ENCODE peak calls at places on chromosomes 12 and 14, in seven cellular contexts. One of them, this sample, is unnamed.

GRCh38 chr14:75232597-75232996 is 46.0 kb upstream of the FOS start:
- DNase-seq in GM12878: no peak
- DNase-seq in HepG2: no peak
- DNase-seq in HCT116: no peak
- DNase-seq in H1: no peak
- DNase-seq in SK-N-SH: no peak
- DNase-seq in K562: no peak
- DNase-seq in this sample: no peak

GRCh38 chr12:6996040-6996441 is 22.2 kb downstream of the LPCAT3 start:
- DNase-seq in GM12878: no peak
- DNase-seq in HepG2: peak; percentile 63
- DNase-seq in HCT116: peak; percentile 23
- DNase-seq in H1: no peak
- DNase-seq in SK-N-SH: no peak
- DNase-seq in K562: peak; percentile 44
- DNase-seq in this sample: no peak

GRCh38 chr12:43180242-43180641 is 371.8 kb downstream of the ADAMTS20 start:
- DNase-seq in GM12878: no peak
- DNase-seq in HepG2: no peak
- DNase-seq in HCT116: no peak
- DNase-seq in H1: no peak
- DNase-seq in SK-N-SH: peak; percentile 21
- DNase-seq in K562: no peak
- DNase-seq in this sample: no peak

GRCh38 chr14:99221445-99221844 is 50.6 kb downstream of the BCL11B start:
- DNase-seq in GM12878: no peak
- DNase-seq in HepG2: no peak
- DNase-seq in HCT116: no peak
- DNase-seq in H1: no peak
- DNase-seq in SK-N-SH: no peak
- DNase-seq in K562: no peak
- DNase-seq in this sample: no peak

GRCh38 chr12:130026608-130027176 is 122.9 kb upstream of the TMEM132D start:
- DNase-seq in GM12878: no peak
- DNase-seq in HepG2: peak; percentile 21
- DNase-seq in HCT116: no peak
- DNase-seq in H1: no peak
- DNase-seq in SK-N-SH: peak; percentile 67
- DNase-seq in K562: peak; percentile 41
- DNase-seq in this sample: peak; percentile 69

GRCh38 chr14:58628381-58628780 is 9.4 kb upstream of the DACT1 start:
- DNase-seq in GM12878: no peak
- DNase-seq in HepG2: no peak
- DNase-seq in HCT116: no peak
- DNase-seq in H1: no peak
- DNase-seq in SK-N-SH: no peak
- DNase-seq in K562: no peak
- DNase-seq in this sample: no peak

GRCh38 chr14:60161176-60162107 is 3.8 kb downstream of the DHRS7 start:
- DNase-seq in GM12878: no peak
- DNase-seq in HepG2: peak; percentile 38
- DNase-seq in HCT116: no peak
- DNase-seq in H1: no peak
- DNase-seq in SK-N-SH: no peak
- DNase-seq in K562: no peak
- DNase-seq in this sample: no peak

GRCh38 chr12:90084018-90084417 is 375.4 kb upstream of the ATP2B1 start:
- DNase-seq in GM12878: no peak
- DNase-seq in HepG2: no peak
- DNase-seq in HCT116: no peak
- DNase-seq in H1: no peak
- DNase-seq in SK-N-SH: no peak
- DNase-seq in K562: no peak
- DNase-seq in this sample: no peak

GRCh38 chr14:61288720-61289119 is 7.6 kb upstream of the TMEM30B start:
- DNase-seq in GM12878: no peak
- DNase-seq in HepG2: no peak
- DNase-seq in HCT116: no peak
- DNase-seq in H1: no peak
- DNase-seq in SK-N-SH: no peak
- DNase-seq in K562: no peak
- DNase-seq in this sample: no peak
- TF ChIP-seq JUND in GM12878: no peak
- TF ChIP-seq JUND in HepG2: no peak
- TF ChIP-seq JUND in HCT116: no peak
- TF ChIP-seq JUND in H1: no peak
- TF ChIP-seq JUND in SK-N-SH: no peak
- TF ChIP-seq JUND in K562: no peak
- TF ChIP-seq JUND in this sample: no peak

DNA sequence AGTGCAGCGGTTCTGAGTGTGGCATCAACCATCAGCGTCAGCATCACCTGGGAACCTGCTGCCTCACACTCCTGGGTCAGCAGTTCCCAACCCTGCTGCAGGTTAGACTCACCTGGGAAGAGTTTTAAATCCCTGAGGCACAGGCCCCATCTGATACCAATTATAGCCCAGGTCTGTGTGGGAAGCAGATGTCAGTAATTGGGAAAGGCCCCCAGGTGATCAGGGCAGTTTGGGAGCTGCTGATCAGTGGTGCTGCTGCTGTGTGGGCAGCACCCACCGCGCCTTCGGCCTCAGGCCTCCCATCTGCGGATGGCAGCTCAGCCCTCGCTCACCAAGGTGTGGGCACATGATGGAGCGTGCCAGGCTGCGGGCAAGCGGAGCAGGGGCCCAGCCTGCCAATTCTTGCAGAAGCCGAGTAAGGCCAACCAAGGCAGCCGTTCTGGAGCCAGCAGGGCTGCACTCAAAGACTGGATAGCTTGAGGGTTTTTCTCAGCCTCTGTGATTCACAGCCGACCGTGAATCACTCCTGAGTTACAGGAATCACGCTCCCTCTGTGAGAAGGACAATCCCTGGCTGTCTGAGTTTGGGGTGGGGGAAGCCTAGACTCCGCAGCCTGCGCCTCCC is 155.6 kb upstream of the SFSWAP start:
- DNase-seq in GM12878: no peak
- DNase-seq in HepG2: no peak
- DNase-seq in HCT116: no peak
- DNase-seq in H1: no peak
- DNase-seq in SK-N-SH: peak; percentile 61
- DNase-seq in K562: no peak
- DNase-seq in this sample: no peak
- TF ChIP-seq JUND in GM12878: no peak
- TF ChIP-seq JUND in HepG2: no peak
- TF ChIP-seq JUND in HCT116: no peak
- TF ChIP-seq JUND in H1: no peak
- TF ChIP-seq JUND in SK-N-SH: no peak
- TF ChIP-seq JUND in K562: no peak
- TF ChIP-seq JUND in this sample: no peak

GRCh38 chr12:40017488-40017887 is 88.4 kb downstream of the SLC2A13 start:
- DNase-seq in GM12878: no peak
- DNase-seq in HepG2: no peak
- DNase-seq in HCT116: no peak
- DNase-seq in H1: no peak
- DNase-seq in SK-N-SH: no peak
- DNase-seq in K562: no peak
- DNase-seq in this sample: no peak
- TF ChIP-seq JUND in GM12878: no peak
- TF ChIP-seq JUND in HepG2: no peak
- TF ChIP-seq JUND in HCT116: no peak
- TF ChIP-seq JUND in H1: no peak
- TF ChIP-seq JUND in SK-N-SH: no peak
- TF ChIP-seq JUND in K562: no peak
- TF ChIP-seq JUND in this sample: no peak

DNA sequence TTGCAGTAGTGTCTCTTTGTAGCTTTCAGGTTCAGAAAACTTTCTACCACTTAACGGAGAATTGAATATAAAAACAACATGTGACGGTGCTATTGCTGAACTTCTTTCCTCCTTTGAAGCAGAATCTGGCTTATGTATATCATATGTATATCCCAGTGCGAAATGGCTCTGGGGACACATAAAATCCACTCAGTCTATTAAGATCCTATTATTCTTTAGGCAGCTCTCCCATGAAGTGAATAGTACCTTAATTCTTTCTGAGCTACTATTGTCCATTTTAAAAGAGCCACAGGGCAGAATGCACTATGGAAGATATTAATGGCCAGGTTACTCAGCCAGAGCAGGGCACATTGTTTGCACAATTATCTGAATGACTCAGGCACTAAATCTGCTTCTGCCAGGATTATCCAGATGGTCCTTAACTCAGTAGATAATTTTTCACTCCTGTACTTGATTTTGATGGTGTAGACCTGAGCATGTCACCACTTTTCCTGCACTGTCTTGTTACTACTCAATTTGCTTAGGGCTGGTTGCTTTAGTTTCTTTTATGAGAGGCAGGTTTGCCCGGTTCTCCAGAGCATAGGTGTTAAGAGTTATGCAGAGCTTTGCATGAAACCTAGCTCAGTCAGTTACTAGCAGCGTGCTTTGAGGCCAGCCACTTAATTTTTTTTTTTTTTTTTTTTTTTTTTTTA is 5.5 kb downstream of the CNTN1 start:
- DNase-seq in GM12878: no peak
- DNase-seq in HepG2: no peak
- DNase-seq in HCT116: no peak
- DNase-seq in H1: no peak
- DNase-seq in SK-N-SH: peak; percentile 58
- DNase-seq in K562: no peak
- DNase-seq in this sample: peak; percentile 84
- TF ChIP-seq JUND in GM12878: no peak
- TF ChIP-seq JUND in HepG2: no peak
- TF ChIP-seq JUND in HCT116: no peak
- TF ChIP-seq JUND in H1: no peak
- TF ChIP-seq JUND in SK-N-SH: no peak
- TF ChIP-seq JUND in K562: no peak
- TF ChIP-seq JUND in this sample: no peak

GRCh38 chr12:56007148-56007891 is 10.2 kb downstream of the SUOX start:
- DNase-seq in GM12878: peak; percentile 45
- DNase-seq in HepG2: peak; percentile 72
- DNase-seq in HCT116: peak; percentile 76
- DNase-seq in H1: peak; percentile 87
- DNase-seq in SK-N-SH: peak; percentile 97
- DNase-seq in K562: peak; percentile 96
- DNase-seq in this sample: peak; percentile 98

GRCh38 chr12:56011509-56012090 is 9.2 kb upstream of the IKZF4 start:
- DNase-seq in GM12878: no peak
- DNase-seq in HepG2: no peak
- DNase-seq in HCT116: no peak
- DNase-seq in H1: no peak
- DNase-seq in SK-N-SH: no peak
- DNase-seq in K562: no peak
- DNase-seq in this sample: no peak

GRCh38 chr12:56004211-56004610 is 7.1 kb downstream of the SUOX start:
- DNase-seq in GM12878: no peak
- DNase-seq in HepG2: no peak
- DNase-seq in HCT116: no peak
- DNase-seq in H1: no peak
- DNase-seq in SK-N-SH: no peak
- DNase-seq in K562: no peak
- DNase-seq in this sample: no peak

GRCh38 chr12:56010112-56010570 is 10.7 kb upstream of the IKZF4 start:
- DNase-seq in GM12878: no peak
- DNase-seq in HepG2: peak; percentile 84
- DNase-seq in HCT116: no peak
- DNase-seq in H1: no peak
- DNase-seq in SK-N-SH: no peak
- DNase-seq in K562: peak; percentile 37
- DNase-seq in this sample: no peak

GRCh38 chr12:56007892-56008471 is 10.9 kb downstream of the SUOX start:
- DNase-seq in GM12878: no peak
- DNase-seq in HepG2: no peak
- DNase-seq in HCT116: no peak
- DNase-seq in H1: no peak
- DNase-seq in SK-N-SH: no peak
- DNase-seq in K562: no peak
- DNase-seq in this sample: peak; percentile 39
- TF ChIP-seq JUND in GM12878: no peak
- TF ChIP-seq JUND in HepG2: no peak
- TF ChIP-seq JUND in HCT116: no peak
- TF ChIP-seq JUND in H1: no peak
- TF ChIP-seq JUND in SK-N-SH: no peak
- TF ChIP-seq JUND in K562: no peak
- TF ChIP-seq JUND in this sample: no peak